ENCODE peak calls at places on chromosomes 1 and 21, in five cellular contexts. N, Q, W, G and I are unnamed samples.

GRCh38 chr1:107058245-107059032 is 2.0 kb downstream of the PRMT6 start:
- DNase-seq in Q (peak; percentile 4), G (no peak), W (peak; percentile 45), N (no peak), I (no peak)

GRCh38 chr1:41400235-41400634 is 39.0 kb downstream of the FOXO6 start:
- DNase-seq in Q (peak; percentile 64), N (no peak), G (no peak), W (no peak), I (no peak)

GRCh38 chr1:18922319-18922726 is 20.0 kb upstream of the ALDH4A1 start:
- DNase-seq in G (no peak), W (no peak), Q (no peak), N (no peak), I (peak; percentile 88)

GRCh38 chr1:24205701-24206464 is 18.8 kb upstream of the IFNLR1 start:
- DNase-seq in W (no peak), G (no peak), Q (no peak), N (no peak), I (no peak)

GRCh38 chr1:204971700-204972336 is 71.2 kb upstream of the CNTN2 start:
- DNase-seq in W (no peak), G (no peak), N (no peak), Q (no peak), I (no peak)

GRCh38 chr1:165144757-165145397 is 211.6 kb downstream of the LMX1A start:
- DNase-seq in Q (peak; percentile 80), N (peak; percentile 71), G (peak; percentile 54), W (no peak), I (peak; percentile 66)

GRCh38 chr1:198902616-198903140 is 263.8 kb downstream of the PTPRC start:
- DNase-seq in N (no peak), Q (no peak), W (no peak), G (no peak), I (no peak)

GRCh38 chr1:160189649-160190625 is at the start of gene CASQ1:
- DNase-seq in W (no peak), Q (no peak), N (no peak), G (no peak), I (peak; percentile 89)

GRCh38 chr1:153649867-153650235 is 8.7 kb upstream of the SNAPIN start:
- DNase-seq in Q (no peak), N (no peak), W (no peak), G (no peak), I (peak; percentile 95)

GRCh38 chr1:224183591-224184312 is 712 bp downstream of the DEGS1 start:
- DNase-seq in Q (peak; percentile 65), G (peak; percentile 39), W (peak; percentile 16), N (peak; percentile 51), I (peak; percentile 67)

GRCh38 chr1:155816351-155816750 is 40.7 kb downstream of the GON4L start:
- DNase-seq in W (no peak), Q (peak; percentile 27), G (no peak), N (no peak), I (no peak)

GRCh38 chr1:150484861-150485260 is 2.4 kb upstream of the TARS2 start:
- DNase-seq in Q (no peak), N (no peak), G (no peak), W (no peak), I (peak; percentile 32)

GRCh38 chr21:32298148-32298559 is 501 bp upstream of the MRAP start:
- DNase-seq in N (no peak), G (no peak), W (no peak), Q (no peak), I (no peak)

GRCh38 chr21:42153046-42153685 is 65.8 kb upstream of the ABCG1 start:
- DNase-seq in W (no peak), G (no peak), Q (no peak), N (no peak), I (no peak)

GRCh38 chr1:222546091-222546490 is 1.8 kb downstream of the HHIPL2 start:
- DNase-seq in N (no peak), G (no peak), W (no peak), Q (no peak), I (no peak)

GRCh38 chr1:88763649-88764406 is 79.8 kb downstream of the PKN2 start:
- DNase-seq in N (no peak), W (no peak), G (no peak), Q (no peak), I (peak; percentile 44)

GRCh38 chr1:39707506-39707905 is 16.3 kb upstream of the HPCAL4 start:
- DNase-seq in G (no peak), Q (no peak), W (no peak), N (no peak), I (no peak)

GRCh38 chr1:25126568-25126967 is 105.7 kb downstream of the SYF2 start:
- DNase-seq in G (no peak), N (no peak), Q (no peak), W (no peak), I (peak; percentile 12)

GRCh38 chr21:31514598-31514997 is 144.9 kb upstream of the SOD1 start:
- DNase-seq in G (no peak), Q (no peak), W (no peak), N (peak; percentile 50), I (no peak)